ENCODE peak calls at places on chromosomes 1 and 21, in nine cellular contexts. E is NCI-H2171; J is GM06990; R is activated T-helper 1 cell treated with anti-CD3 and anti-CD28 coated beads, Interleukin-2, amount 50 U/mL, for 16 hours; P is activated naive CD4-positive, alpha-beta T cell; H is mesendoderm; T is RWPE1; Z is activated CD8-positive, alpha-beta T cell treated with anti-CD3 and anti-CD28 coated beads for 36 hours; O is foreskin fibroblast. Y is an unnamed sample.

GRCh38 chr1:52427152-52427551 is 22.8 kb downstream of the PRPF38A start:
- DNase-seq in E (no peak), J (no peak), R (no peak), P (no peak), H (no peak), T (no peak), Z (no peak), O (no peak), Y (no peak)

GRCh38 chr1:236497908-236498307 is 25.9 kb upstream of the LGALS8 start:
- DNase-seq in E (no peak), J (no peak), R (no peak), P (no peak), H (no peak), T (no peak), Z (no peak), O (no peak), Y (no peak)

GRCh38 chr1:72530646-72531045 is 248.3 kb upstream of the NEGR1 start:
- DNase-seq in E (no peak), J (no peak), R (no peak), P (no peak), H (no peak), T (no peak), Z (no peak), O (peak), Y (no peak)

GRCh38 chr1:1730870-1731269 is 6.7 kb upstream of the CDK11A start:
- DNase-seq in E (no peak), J (no peak), R (no peak), P (no peak), H (no peak), T (no peak), Z (no peak), O (no peak), Y (no peak)

GRCh38 chr1:29055160-29055559 is 68.5 kb downstream of the TMEM200B start:
- DNase-seq in E (no peak), J (no peak), R (no peak), P (no peak), H (no peak), T (no peak), Z (no peak), O (no peak), Y (no peak)

GRCh38 chr1:231626951-231627614 is 493 bp downstream of the DISC1 start:
- DNase-seq in E (no peak), J (no peak), R (peak), P (no peak), H (peak), T (no peak), Z (peak), O (peak), Y (peak)

GRCh38 chr1:186518822-186519381 is 58.0 kb upstream of the PDC start:
- DNase-seq in E (no peak), J (no peak), R (no peak), P (no peak), H (no peak), T (no peak), Z (no peak), O (no peak), Y (no peak)

GRCh38 chr1:153598309-153599172 is 14.4 kb downstream of the S100A16 start:
- DNase-seq in E (no peak), J (peak), R (no peak), P (no peak), H (peak), T (no peak), Z (peak), O (peak), Y (no peak)

GRCh38 chr1:25198731-25199231 is 33.5 kb downstream of the SYF2 start:
- DNase-seq in E (no peak), J (no peak), R (no peak), P (no peak), H (no peak), T (no peak), Z (peak), O (no peak), Y (no peak)

GRCh38 chr21:34890724-34891609 is 158.1 kb downstream of the RUNX1 start:
- DNase-seq in E (no peak), J (no peak), R (no peak), P (no peak), H (peak), T (no peak), Z (no peak), O (peak), Y (no peak)

GRCh38 chr21:32499249-32500055 is 85.9 kb downstream of the TCP10L start:
- DNase-seq in E (no peak), J (no peak), R (no peak), P (no peak), H (no peak), T (no peak), Z (no peak), O (peak), Y (no peak)

GRCh38 chr1:43822040-43822439 is 111.6 kb upstream of the ARTN start:
- DNase-seq in E (no peak), J (no peak), R (no peak), P (no peak), H (peak), T (peak), Z (no peak), O (peak), Y (no peak)

GRCh38 chr1:183780159-183780558 is 24.8 kb upstream of the RGL1 start:
- DNase-seq in E (no peak), J (no peak), R (no peak), P (no peak), H (no peak), T (no peak), Z (no peak), O (no peak), Y (no peak)

Y was measured in NCI-H774.